ENCODE peak calls at places on chromosomes 2 and 18, in eight cellular contexts. O, Q, G, V, W, Y, F and T are unnamed samples.

GRCh38 chr18:10454800-10455550 is 540 bp downstream of the APCDD1 start:
- DNase-seq in W (no peak), Q (no peak), F (no peak), Y (no peak), V (peak), G (no peak), O (peak), T (no peak)

GRCh38 chr18:78912336-78912735 is 67.3 kb upstream of the SALL3 start:
- DNase-seq in G (no peak), O (no peak), W (no peak), V (no peak), Q (no peak), Y (no peak), F (no peak), T (no peak)

GRCh38 chr2:208049441-208049840 is 24.1 kb upstream of the PLEKHM3 start:
- DNase-seq in O (no peak), F (no peak), Y (no peak), W (no peak), Q (no peak), G (no peak), V (no peak), T (no peak)

GRCh38 chr2:127932199-127932877 is 46.6 kb upstream of the AMMECR1L start:
- DNase-seq in F (no peak), V (no peak), W (peak), Y (peak), G (no peak), O (no peak), Q (no peak), T (no peak)

GRCh38 chr18:58862404-58862803 is 2.3 kb upstream of the ZNF532 start:
- DNase-seq in F (no peak), W (no peak), G (no peak), O (no peak), V (no peak), Q (no peak), Y (no peak), T (no peak)

GRCh38 chr2:85213893-85214512 is 80.8 kb downstream of the TCF7L1 start:
- DNase-seq in G (no peak), Y (no peak), O (no peak), V (peak), W (no peak), Q (no peak), F (no peak), T (no peak)

GRCh38 chr2:147847746-147848391 is 3.0 kb downstream of the ACVR2A start:
- DNase-seq in V (no peak), O (no peak), Q (no peak), F (no peak), G (no peak), Y (no peak), W (no peak), T (no peak)

GRCh38 chr2:241659150-241659739 is 21.8 kb downstream of the ATG4B start:
- DNase-seq in Q (peak), G (no peak), O (peak), Y (peak), F (no peak), V (peak), W (peak), T (no peak)

GRCh38 chr2:10329584-10329879 is 26.8 kb downstream of the HPCAL1 start:
- DNase-seq in F (no peak), Y (no peak), O (no peak), W (no peak), V (no peak), Q (no peak), G (no peak), T (no peak)

GRCh38 chr2:72991980-72992733 is 74.8 kb downstream of the EMX1 start:
- DNase-seq in W (no peak), G (no peak), V (no peak), Y (no peak), Q (no peak), F (no peak), O (no peak), T (no peak)

GRCh38 chr2:145068509-145068908 is 548.6 kb upstream of the ZEB2 start:
- DNase-seq in O (no peak), W (no peak), Y (no peak), V (no peak), F (no peak), G (no peak), Q (no peak), T (no peak)

GRCh38 chr2:43762286-43762685 is 11.6 kb upstream of the DYNC2LI1 start:
- DNase-seq in O (no peak), W (no peak), V (no peak), Y (no peak), G (no peak), Q (no peak), F (no peak), T (no peak)

GRCh38 chr18:27685807-27686412 is 491.0 kb downstream of the CDH2 start:
- DNase-seq in G (no peak), F (no peak), W (peak), Y (peak), Q (peak), V (peak), O (no peak), T (no peak)

GRCh38 chr2:10526281-10526680 is 78.2 kb upstream of the ODC1 start:
- DNase-seq in V (no peak), Y (no peak), O (no peak), F (no peak), Q (no peak), G (no peak), W (no peak), T (no peak)

GRCh38 chr2:11093467-11093866 is 61.8 kb upstream of the SLC66A3 start:
- DNase-seq in F (no peak), Q (no peak), V (no peak), Y (no peak), W (no peak), O (no peak), G (no peak), T (no peak)

GRCh38 chr2:144233226-144234114 is 286.4 kb downstream of the ZEB2 start:
- DNase-seq in V (no peak), W (no peak), Q (no peak), F (no peak), Y (no peak), O (no peak), G (no peak), T (no peak)

GRCh38 chr2:85326406-85326945 is 1.3 kb downstream of the TGOLN2 start:
- DNase-seq in V (peak), G (no peak), Y (no peak), F (no peak), W (no peak), Q (no peak), O (peak), T (no peak)

GRCh38 chr2:43950383-43951008 is 45.3 kb downstream of the LRPPRC start:
- DNase-seq in W (no peak), O (peak), Q (peak), Y (peak), G (no peak), F (no peak), V (no peak), T (no peak)

GRCh38 chr2:57906152-57906732 is 140.4 kb upstream of the VRK2 start:
- DNase-seq in W (peak), G (no peak), V (no peak), O (no peak), Y (peak), Q (no peak), F (no peak), T (no peak)

GRCh38 chr18:12492907-12493306 is 85.2 kb downstream of the PRELID3A start:
- DNase-seq in Q (no peak), W (no peak), F (no peak), Y (no peak), V (no peak), O (no peak), G (no peak), T (no peak)

GRCh38 chr18:2009957-2010697 is 561.2 kb downstream of the METTL4 start:
- DNase-seq in F (no peak), Q (no peak), W (no peak), V (no peak), Y (no peak), O (no peak), G (no peak), T (no peak)

GRCh38 chr2:120509991-120510735 is 164.2 kb downstream of the INHBB start:
- DNase-seq in Q (no peak), W (no peak), V (no peak), O (no peak), Y (no peak), G (no peak), F (no peak), T (no peak)

GRCh38 chr2:20617081-20617575 is 33.8 kb downstream of the HS1BP3 start:
- DNase-seq in V (peak), G (no peak), Q (no peak), Y (no peak), F (no peak), O (peak), W (no peak), T (no peak)

GRCh38 chr2:64134813-64135212 is 9.4 kb downstream of the PELI1 start:
- DNase-seq in W (no peak), G (no peak), V (no peak), Y (no peak), O (no peak), Q (no peak), F (no peak), T (no peak)

GRCh38 chr2:232592687-232593407 is 40.6 kb upstream of the EFHD1 start:
- DNase-seq in V (peak), G (no peak), W (peak), Q (no peak), O (no peak), F (no peak), Y (peak), T (no peak)

GRCh38 chr2:7392076-7392787 is 475.0 kb downstream of the RNF144A start:
- DNase-seq in O (peak), Y (no peak), V (peak), W (no peak), Q (no peak), G (no peak), F (no peak), T (no peak)